ENCODE peak calls at places on chromosomes 12 and 14, in four cellular contexts. One of them, this sample, is unnamed.
A peak's percentile ranks its signal among the peaks of the same experiment; 100 is the strongest.

GRCh38 chr14:90582166-90582565 is 185.3 kb downstream of the CALM1 start:
- DNase-seq in K562: no peak
- DNase-seq in HepG2: no peak
- DNase-seq in HCT116: no peak
- DNase-seq in this sample: no peak

GRCh38 chr12:120065472-120065871 is 51.1 kb downstream of the RAB35 start:
- DNase-seq in K562: no peak
- DNase-seq in HCT116: no peak
- DNase-seq in HepG2: no peak
- DNase-seq in this sample: no peak

GRCh38 chr12:39606712-39607423 is 12.7 kb downstream of the ABCD2 start:
- DNase-seq in HCT116: no peak
- DNase-seq in K562: no peak
- DNase-seq in HepG2: no peak
- DNase-seq in this sample: no peak

GRCh38 chr14:102823546-102823945 is 46.3 kb downstream of the TRAF3 start:
- DNase-seq in HCT116: no peak
- DNase-seq in HepG2: no peak
- DNase-seq in K562: no peak
- DNase-seq in this sample: no peak

GRCh38 chr14:37546621-37547447 is 48.2 kb downstream of the FOXA1 start:
- DNase-seq in K562: no peak
- DNase-seq in HCT116: no peak
- DNase-seq in HepG2: peak; percentile 100
- DNase-seq in this sample: no peak

GRCh38 chr12:51181558-51181957 is 8.6 kb upstream of the TFCP2 start:
- DNase-seq in K562: no peak
- DNase-seq in HCT116: no peak
- DNase-seq in HepG2: no peak
- DNase-seq in this sample: no peak

GRCh38 chr12:122366685-122367475 is 55.6 kb downstream of the CLIP1 start:
- DNase-seq in K562: peak; percentile 61
- DNase-seq in HepG2: peak; percentile 84
- DNase-seq in HCT116: peak; percentile 78
- DNase-seq in this sample: no peak

GRCh38 chr12:60197589-60197988 is 601.8 kb downstream of the SLC16A7 start:
- DNase-seq in HepG2: no peak
- DNase-seq in HCT116: no peak
- DNase-seq in K562: no peak
- DNase-seq in this sample: no peak

GRCh38 chr12:55727643-55728184 is 1.1 kb downstream of the CD63 start:
- DNase-seq in K562: peak; percentile 82
- DNase-seq in HepG2: no peak
- DNase-seq in HCT116: no peak
- DNase-seq in this sample: peak; percentile 76
- H3K4me1 ChIP-seq in K562: peaks cover 46% of the 10 kb centered on the region
- H3K4me1 ChIP-seq in HepG2: peaks cover 53% of the 10 kb centered on the region
- H3K4me1 ChIP-seq in HCT116: peaks cover 17% of the 10 kb centered on the region
- H3K4me1 ChIP-seq in this sample: peaks cover 26% of the 10 kb centered on the region

DNA sequence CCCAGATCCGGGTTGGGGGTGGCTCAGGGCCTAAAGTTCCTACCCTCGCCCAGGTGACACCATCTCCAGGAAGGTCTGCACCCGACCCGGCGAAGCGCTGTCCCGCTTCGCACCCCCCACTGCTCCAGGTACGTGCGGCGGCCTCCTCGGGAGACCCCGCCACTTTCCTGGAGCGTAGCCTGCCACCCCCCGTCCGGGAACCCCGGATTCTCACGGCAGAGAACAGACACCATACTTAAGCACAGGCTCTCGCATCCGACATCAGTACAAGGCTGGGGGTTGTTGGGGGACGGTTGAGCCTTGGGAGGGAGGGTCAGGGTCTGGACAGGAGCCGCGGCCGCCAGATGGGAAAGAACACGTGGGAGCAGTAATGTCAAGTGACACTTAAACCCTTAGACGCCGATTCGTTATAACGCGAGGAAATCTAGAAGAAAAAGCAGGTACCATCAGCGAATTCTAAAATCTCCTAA is 477 bp downstream of the TIMM9 start:
- DNase-seq in K562: peak; percentile 77
- DNase-seq in HCT116: no peak
- DNase-seq in HepG2: peak; percentile 56
- DNase-seq in this sample: peak; percentile 83
- TF ChIP-seq ELF1 in K562: no peak
- TF ChIP-seq ELF1 in HCT116: no peak
- TF ChIP-seq ELF1 in HepG2: no peak
- TF ChIP-seq ELF1 in this sample: no peak

GRCh38 chr12:57130941-57131340 is 2.7 kb downstream of the LRP1 start:
- DNase-seq in HepG2: peak; percentile 73
- DNase-seq in K562: no peak
- DNase-seq in HCT116: no peak
- DNase-seq in this sample: no peak
- H3K4me1 ChIP-seq in HepG2: peaks cover 74% of the 10 kb centered on the region
- H3K4me1 ChIP-seq in K562: peaks cover 39% of the 10 kb centered on the region
- H3K4me1 ChIP-seq in HCT116: peaks cover 9% of the 10 kb centered on the region
- H3K4me1 ChIP-seq in this sample: peaks cover 42% of the 10 kb centered on the region

GRCh38 chr14:101104485-101104884 is 201.0 kb upstream of the RTL1 start:
- DNase-seq in HCT116: no peak
- DNase-seq in HepG2: no peak
- DNase-seq in K562: no peak
- DNase-seq in this sample: no peak

GRCh38 chr14:101103321-101103901 is 199.9 kb upstream of the RTL1 start:
- DNase-seq in K562: peak; percentile 2
- DNase-seq in HepG2: no peak
- DNase-seq in HCT116: no peak
- DNase-seq in this sample: peak; percentile 30

GRCh38 chr14:101102875-101103274 is 199.4 kb upstream of the RTL1 start:
- DNase-seq in K562: no peak
- DNase-seq in HepG2: no peak
- DNase-seq in HCT116: no peak
- DNase-seq in this sample: peak; percentile 61

GRCh38 chr14:101098641-101099040 is 195.1 kb upstream of the RTL1 start:
- DNase-seq in K562: no peak
- DNase-seq in HCT116: no peak
- DNase-seq in HepG2: no peak
- DNase-seq in this sample: no peak

DNA sequence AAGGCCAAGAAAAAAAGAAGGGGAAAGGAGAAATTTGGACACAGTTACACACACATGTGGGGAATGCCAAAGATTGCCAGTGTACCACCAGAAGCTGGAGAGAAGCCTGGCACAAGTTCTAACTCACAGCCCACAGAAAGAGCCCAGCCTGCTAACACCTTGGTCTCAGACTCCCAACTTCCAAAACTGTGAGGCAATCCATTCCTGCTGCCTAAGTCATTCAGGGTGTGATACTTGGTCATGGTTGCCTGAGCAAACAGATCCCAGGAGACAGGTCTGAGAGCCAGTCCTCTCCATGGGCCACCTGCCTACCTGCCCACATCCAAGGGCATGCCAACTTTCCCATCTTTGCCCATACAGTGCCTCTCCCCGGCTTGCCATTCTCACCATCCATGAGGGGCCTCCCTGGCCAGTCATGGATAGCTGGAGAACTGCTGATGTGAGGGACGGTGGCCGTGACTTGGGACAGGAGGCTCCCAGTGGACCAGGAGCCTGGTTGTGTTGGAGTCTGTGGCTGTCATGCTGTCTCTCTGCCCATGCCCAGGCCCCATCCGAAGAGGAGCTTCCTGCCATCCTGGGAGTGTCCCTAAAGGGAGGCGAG is 198.0 kb upstream of the RTL1 start:
- DNase-seq in K562: no peak
- DNase-seq in HCT116: no peak
- DNase-seq in HepG2: no peak
- DNase-seq in this sample: no peak
- TF ChIP-seq ELF1 in K562: no peak
- TF ChIP-seq ELF1 in HCT116: no peak
- TF ChIP-seq ELF1 in HepG2: no peak
- TF ChIP-seq ELF1 in this sample: no peak

DNA sequence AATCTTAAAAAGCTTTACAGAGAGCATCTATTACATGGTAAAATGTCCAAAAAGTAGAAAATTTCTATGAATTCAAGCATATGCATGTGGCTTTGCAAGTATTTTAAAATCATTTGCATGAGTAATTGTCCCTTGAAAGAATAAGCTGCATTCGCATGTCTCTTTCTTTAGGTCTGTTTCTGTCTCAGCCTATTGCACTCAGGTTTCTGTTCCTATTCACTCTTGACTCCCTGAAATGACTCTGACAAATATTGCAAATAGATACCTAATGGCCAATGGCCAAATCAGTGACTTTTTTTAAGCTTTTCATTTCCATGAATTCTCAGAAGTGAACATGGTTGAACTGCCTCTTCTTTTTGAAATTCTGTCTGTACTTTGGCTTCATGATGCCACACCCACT is 6.4 kb upstream of the TTC8 start:
- DNase-seq in K562: no peak
- DNase-seq in HCT116: no peak
- DNase-seq in HepG2: no peak
- DNase-seq in this sample: no peak
- H3K4me1 ChIP-seq in K562: no peaks in the 10 kb centered on the region
- H3K4me1 ChIP-seq in HCT116: no peaks in the 10 kb centered on the region
- H3K4me1 ChIP-seq in HepG2: peaks cover 7% of the 10 kb centered on the region
- H3K4me1 ChIP-seq in this sample: peaks cover 21% of the 10 kb centered on the region

GRCh38 chr12:13437541-13437940 is 241.0 kb downstream of the EMP1 start:
- DNase-seq in HepG2: no peak
- DNase-seq in HCT116: peak; percentile 6
- DNase-seq in K562: no peak
- DNase-seq in this sample: no peak

GRCh38 chr12:13433768-13434167 is 237.2 kb downstream of the EMP1 start:
- DNase-seq in K562: no peak
- DNase-seq in HepG2: no peak
- DNase-seq in HCT116: no peak
- DNase-seq in this sample: no peak

GRCh38 chr12:13435535-13435934 is 239.0 kb downstream of the EMP1 start:
- DNase-seq in HepG2: no peak
- DNase-seq in K562: no peak
- DNase-seq in HCT116: no peak
- DNase-seq in this sample: no peak

GRCh38 chr12:13436182-13436581 is 239.7 kb downstream of the EMP1 start:
- DNase-seq in HCT116: no peak
- DNase-seq in K562: no peak
- DNase-seq in HepG2: no peak
- DNase-seq in this sample: no peak

GRCh38 chr12:13436696-13437391 is 240.3 kb downstream of the EMP1 start:
- DNase-seq in K562: peak; percentile 73
- DNase-seq in HepG2: no peak
- DNase-seq in HCT116: no peak
- DNase-seq in this sample: peak; percentile 20
- TF ChIP-seq ELF1 in K562: no peak
- TF ChIP-seq ELF1 in HepG2: no peak
- TF ChIP-seq ELF1 in HCT116: no peak
- TF ChIP-seq ELF1 in this sample: no peak